ENCODE peak calls at places on chromosomes 12 and 14, in four cellular contexts. T is SK-N-SH, W is WTC11, R is K562. P is an unnamed sample.

GRCh38 chr14:21308479-21309237 is 28.8 kb downstream of the RPGRIP1 start:
- DNase-seq in T (no peak), W (peak), R (peak), P (peak)

GRCh38 chr12:109910969-109911348 is 10.9 kb downstream of the TCHP start:
- DNase-seq in T (peak), W (peak), R (peak), P (no peak)

GRCh38 chr12:93048646-93049045 is 119.6 kb upstream of the EEA1 start:
- DNase-seq in T (no peak), W (no peak), R (no peak), P (no peak)

GRCh38 chr14:50082784-50083466 is 33.4 kb downstream of the VCPKMT start:
- DNase-seq in T (no peak), W (no peak), R (no peak), P (peak)

GRCh38 chr12:109116611-109116949 is 193 bp downstream of the ACACB start:
- DNase-seq in T (no peak), W (no peak), R (no peak), P (no peak)

GRCh38 chr12:127628655-127629054 is 638.3 kb upstream of the TMEM132C start:
- DNase-seq in T (no peak), W (no peak), R (no peak), P (no peak)

GRCh38 chr12:95343461-95344230 is 126.0 kb downstream of the VEZT start:
- DNase-seq in T (no peak), W (no peak), R (no peak), P (no peak)

GRCh38 chr14:22510527-22511110 is 78.4 kb downstream of the DAD1 start:
- DNase-seq in T (no peak), W (no peak), R (no peak), P (no peak)

GRCh38 chr14:34324363-34324795 is 137.7 kb downstream of the SPTSSA start:
- DNase-seq in T (peak), W (no peak), R (peak), P (no peak)

GRCh38 chr14:36662543-36663403 is 1.1 kb downstream of the PAX9 start:
- DNase-seq in T (no peak), W (peak), R (peak), P (no peak)

GRCh38 chr12:128802756-128803155 is 21.0 kb downstream of the SLC15A4 start:
- DNase-seq in T (no peak), W (no peak), R (no peak), P (no peak)

GRCh38 chr12:116319851-116320621 is 42.5 kb upstream of the MED13L start:
- DNase-seq in T (peak), W (no peak), R (no peak), P (no peak)

GRCh38 chr14:78164226-78164853 is 5.8 kb upstream of the NRXN3 start:
- DNase-seq in T (peak), W (peak), R (peak), P (no peak)

GRCh38 chr12:2172486-2173214 is 119.9 kb downstream of the CACNA1C start:
- DNase-seq in T (no peak), W (no peak), R (no peak), P (no peak)

GRCh38 chr12:14618990-14619389 is 51.3 kb upstream of the PLBD1 start:
- DNase-seq in T (peak), W (no peak), R (peak), P (no peak)

GRCh38 chr12:109951136-109951535 is 45.0 kb downstream of the GIT2 start:
- DNase-seq in T (no peak), W (no peak), R (no peak), P (no peak)

GRCh38 chr14:77603654-77604270 is 12.7 kb downstream of the SPTLC2 start:
- DNase-seq in T (peak), W (no peak), R (peak), P (no peak)

GRCh38 chr12:93015970-93016751 is 87.1 kb upstream of the EEA1 start:
- DNase-seq in T (no peak), W (no peak), R (no peak), P (no peak)

GRCh38 chr14:89851031-89851430 is 103.5 kb downstream of the EFCAB11 start:
- DNase-seq in T (no peak), W (no peak), R (no peak), P (no peak)

GRCh38 chr14:87457727-87458126 is 535.3 kb downstream of the GALC start:
- DNase-seq in T (no peak), W (no peak), R (no peak), P (no peak)

GRCh38 chr14:81436296-81437138 is 36.4 kb upstream of the STON2 start:
- DNase-seq in T (peak), W (peak), R (peak), P (no peak)

GRCh38 chr14:31842905-31843304 is 234.2 kb upstream of the ARHGAP5 start:
- DNase-seq in T (no peak), W (no peak), R (no peak), P (no peak)

GRCh38 chr12:104669057-104669770 is 212.5 kb downstream of the CHST11 start:
- DNase-seq in T (peak), W (no peak), R (peak), P (no peak)

DNA sequence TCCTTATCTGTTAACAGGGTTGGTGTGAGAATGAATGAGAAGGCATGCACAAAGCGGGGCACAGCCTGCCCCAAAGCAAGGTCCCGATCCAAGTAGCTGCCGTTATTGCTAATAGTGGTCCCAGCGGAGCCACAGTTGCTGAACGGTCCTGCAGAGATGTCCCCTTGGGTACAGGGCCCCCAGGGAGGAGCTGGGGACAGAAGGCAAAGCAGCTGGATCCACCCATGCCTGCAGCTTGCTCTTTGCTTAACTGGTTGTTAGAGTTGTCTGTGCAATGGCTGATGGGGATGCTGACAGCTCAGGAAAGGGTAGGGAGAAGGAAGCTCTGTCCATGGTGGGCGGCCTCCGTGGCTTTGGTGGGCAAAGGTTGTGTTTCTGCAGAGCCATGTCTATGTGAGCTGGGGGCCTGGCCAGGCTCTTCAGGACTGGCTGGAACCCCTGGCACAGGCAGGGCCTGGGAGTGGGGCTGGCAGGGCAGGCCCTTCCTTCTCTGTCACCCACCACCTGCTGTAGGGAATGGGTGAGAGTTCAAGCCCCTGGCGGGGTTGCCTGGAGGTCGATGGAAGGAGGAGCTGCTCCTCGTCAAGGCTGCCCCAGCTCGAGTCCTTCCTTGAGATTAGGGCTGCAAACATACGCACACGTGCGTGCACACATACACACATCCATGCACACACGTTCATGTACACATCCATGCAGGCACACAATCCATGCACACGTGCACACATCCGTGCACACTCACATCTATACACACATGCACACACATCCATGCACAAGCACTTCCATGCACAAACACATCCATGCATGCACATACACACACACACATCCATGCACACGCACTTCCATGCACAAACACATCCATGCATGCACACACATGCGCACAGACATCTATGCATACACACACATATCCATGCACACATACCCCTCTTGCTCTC is 35.4 kb downstream of the NOC4L start:
- DNase-seq in T (no peak), W (no peak), R (no peak), P (no peak)
- TF ChIP-seq USF1 in T (no peak), W (no peak), R (no peak), P (no peak)

GRCh38 chr12:98418357-98419075 is 96.9 kb upstream of the TMPO start:
- DNase-seq in T (peak), W (peak), R (peak), P (no peak)
- TF ChIP-seq USF1 in T (no peak), W (no peak), R (no peak), P (no peak)

GRCh38 chr14:99561827-99562226 is 42.2 kb downstream of the CCDC85C start:
- DNase-seq in T (no peak), W (no peak), R (no peak), P (no peak)

GRCh38 chr14:99560946-99561683 is 42.9 kb downstream of the CCDC85C start:
- DNase-seq in T (peak), W (no peak), R (no peak), P (no peak)

GRCh38 chr14:99556134-99556791 is 47.7 kb downstream of the CCDC85C start:
- DNase-seq in T (no peak), W (no peak), R (no peak), P (no peak)

GRCh38 chr14:99560403-99560802 is 43.6 kb downstream of the CCDC85C start:
- DNase-seq in T (no peak), W (no peak), R (no peak), P (no peak)

DNA sequence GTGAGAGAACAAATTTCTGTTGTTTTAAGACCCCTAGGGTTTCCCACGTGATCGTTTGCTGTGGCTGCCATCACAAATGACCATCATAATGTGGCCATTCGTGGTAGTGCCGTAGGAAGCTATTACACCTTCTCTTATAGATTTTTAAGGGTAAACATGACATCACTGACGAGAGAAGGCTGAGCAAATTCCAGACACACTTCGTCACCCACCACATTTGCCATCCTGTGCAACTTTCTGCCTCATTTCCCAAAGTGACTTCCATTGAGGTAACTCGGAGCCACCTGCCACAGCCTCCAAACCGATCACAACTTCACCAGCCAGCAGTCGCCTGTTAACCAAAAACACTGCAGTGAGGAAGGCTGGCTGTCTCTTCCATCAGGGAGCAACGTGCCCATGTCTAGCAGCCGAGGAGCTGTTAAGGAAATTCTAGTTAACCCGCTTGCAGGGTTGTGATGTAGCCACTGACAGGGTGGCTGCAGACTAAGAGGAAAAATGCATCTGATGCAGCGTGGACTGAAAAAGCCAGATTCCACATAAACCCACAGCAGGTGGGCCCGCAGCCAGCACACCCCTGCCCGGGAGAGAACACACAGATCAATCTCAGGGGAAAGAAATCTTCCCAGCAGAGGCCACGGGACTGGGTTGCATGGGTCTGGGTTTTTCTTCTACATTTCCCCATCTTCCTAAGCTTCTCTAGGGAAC is 44.6 kb downstream of the CCDC85C start:
- DNase-seq in T (no peak), W (no peak), R (no peak), P (no peak)
- TF ChIP-seq USF1 in T (no peak), W (no peak), R (no peak), P (no peak)

GRCh38 chr12:3216726-3217682 is 139.8 kb downstream of the TSPAN9 start:
- DNase-seq in T (no peak), W (no peak), R (no peak), P (no peak)

GRCh38 chr12:3220382-3221321 is 143.5 kb downstream of the TSPAN9 start:
- DNase-seq in T (no peak), W (no peak), R (no peak), P (no peak)

GRCh38 chr12:3218150-3218845 is 141.1 kb downstream of the TSPAN9 start:
- DNase-seq in T (peak), W (no peak), R (no peak), P (no peak)

GRCh38 chr12:3217683-3218079 is 140.5 kb downstream of the TSPAN9 start:
- DNase-seq in T (no peak), W (no peak), R (no peak), P (no peak)

GRCh38 chr12:3218846-3219632 is 141.9 kb downstream of the TSPAN9 start:
- DNase-seq in T (no peak), W (no peak), R (no peak), P (no peak)
- TF ChIP-seq USF1 in T (no peak), W (no peak), R (no peak), P (no peak)

GRCh38 chr14:33282181-33282580 is 343.5 kb downstream of the NPAS3 start:
- DNase-seq in T (no peak), W (no peak), R (no peak), P (no peak)
- TF ChIP-seq USF1 in T (no peak), W (no peak), R (no peak), P (no peak)

GRCh38 chr12:96985515-96986362 is 78.7 kb downstream of the NEDD1 start:
- DNase-seq in T (no peak), W (peak), R (peak), P (no peak)
- TF ChIP-seq USF1 in T (no peak), W (peak), R (no peak), P (no peak)

DNA sequence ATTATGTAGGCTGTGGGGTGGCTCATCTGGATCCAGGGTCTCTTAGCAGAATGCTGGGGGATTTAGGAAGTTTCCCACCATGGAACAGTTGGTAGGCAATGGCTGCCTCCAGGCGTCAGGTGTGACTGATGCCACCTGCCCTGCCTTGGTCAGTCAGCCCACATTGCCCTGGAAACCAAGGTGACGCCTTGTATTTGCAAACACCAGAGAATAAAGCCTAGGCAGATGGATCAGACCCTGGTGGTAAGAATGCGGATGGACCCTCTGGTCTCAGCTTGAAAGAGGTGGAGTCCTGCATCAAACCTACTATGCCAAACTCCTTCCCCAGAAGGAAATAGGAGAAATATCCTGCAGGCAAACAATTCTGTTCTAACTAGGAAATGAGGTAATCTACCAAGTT is 38.2 kb downstream of the NCKAP5L start:
- DNase-seq in T (no peak), W (peak), R (no peak), P (no peak)
- TF ChIP-seq USF1 in T (no peak), W (no peak), R (no peak), P (no peak)

GRCh38 chr14:92039073-92039719 is 663 bp downstream of the TRIP11 start:
- DNase-seq in T (peak), W (peak), R (peak), P (no peak)
- TF ChIP-seq USF1 in T (no peak), W (no peak), R (no peak), P (no peak)

P was measured in GM12878.